ENCODE peak calls at places on chromosomes 12 and 14, in eight cellular contexts. A is DND-41, Q is psoas muscle, B is pancreas, I is upper lobe of right lung, X is body of pancreas, E is upper lobe of left lung, P is right lobe of liver. J is an unnamed sample. For H3K4me1, the result is how much of the 10 kb centered on the place peaks cover.

GRCh38 chr12:51132693-51133092 is 40.2 kb downstream of the TFCP2 start:
- ATAC-seq in A (no peak), Q (no peak), B (no peak), I (no peak), X (no peak), E (no peak), P (no peak), J (no peak)

GRCh38 chr12:51531284-51531981 is 59.6 kb upstream of the SCN8A start:
- ATAC-seq in A (peak), Q (no peak), B (peak), I (no peak), X (peak), E (no peak), P (no peak), J (no peak)

GRCh38 chr12:46664771-46665287 is 161.0 kb downstream of the SLC38A4 start:
- ATAC-seq in A (peak), Q (peak), B (peak), I (peak), X (no peak), E (peak), P (peak), J (no peak)

GRCh38 chr12:79614730-79615129 is 76.0 kb downstream of the PAWR start:
- ATAC-seq in A (no peak), Q (no peak), B (no peak), I (no peak), X (no peak), E (no peak), P (no peak), J (no peak)

GRCh38 chr12:71371132-71371531 is 68.5 kb upstream of the LGR5 start:
- ATAC-seq in A (no peak), Q (no peak), B (peak), I (no peak), X (no peak), E (peak), P (no peak), J (no peak)

GRCh38 chr14:100106260-100106659 is 41.0 kb downstream of the EVL start:
- ATAC-seq in A (no peak), Q (no peak), B (no peak), I (peak), X (no peak), E (peak), P (no peak), J (no peak)

GRCh38 chr14:24207625-24208024 is 2.1 kb downstream of the TSSK4 start:
- ATAC-seq in A (no peak), Q (no peak), B (no peak), I (no peak), X (no peak), E (no peak), P (no peak), J (no peak)

GRCh38 chr14:73753043-73753886 is 39.1 kb upstream of the PNMA1 start:
- ATAC-seq in A (peak), Q (peak), B (peak), I (peak), X (peak), E (peak), P (peak), J (peak)

GRCh38 chr12:113065126-113066007 is 8.8 kb downstream of the DTX1 start:
- ATAC-seq in A (peak), Q (no peak), B (peak), I (peak), X (no peak), E (peak), P (no peak), J (peak)

GRCh38 chr12:132689227-132689626 is 1.8 kb downstream of the PXMP2 start:
- ATAC-seq in A (no peak), Q (no peak), B (peak), I (no peak), X (no peak), E (no peak), P (peak), J (no peak)

GRCh38 chr14:91256661-91257060 is 12.2 kb upstream of the GPR68 start:
- ATAC-seq in A (no peak), Q (no peak), B (no peak), I (no peak), X (no peak), E (no peak), P (no peak), J (no peak)

GRCh38 chr14:91253795-91254323 is 9.4 kb upstream of the GPR68 start:
- ATAC-seq in A (no peak), Q (peak), B (peak), I (peak), X (peak), E (peak), P (peak), J (no peak)

GRCh38 chr14:91254456-91254855 is 10.0 kb upstream of the GPR68 start:
- ATAC-seq in A (peak), Q (no peak), B (no peak), I (no peak), X (no peak), E (no peak), P (peak), J (no peak)

GRCh38 chr14:91255820-91256219 is 11.3 kb upstream of the GPR68 start:
- ATAC-seq in A (no peak), Q (no peak), B (no peak), I (no peak), X (no peak), E (no peak), P (no peak), J (no peak)

GRCh38 chr14:91255026-91255695 is 10.7 kb upstream of the GPR68 start:
- ATAC-seq in A (peak), Q (no peak), B (peak), I (no peak), X (no peak), E (no peak), P (no peak), J (no peak)
- TF ChIP-seq CTCF in A (no peak), Q (no peak), B (no peak), I (no peak), X (no peak), E (no peak), P (no peak), J (no peak)

DNA sequence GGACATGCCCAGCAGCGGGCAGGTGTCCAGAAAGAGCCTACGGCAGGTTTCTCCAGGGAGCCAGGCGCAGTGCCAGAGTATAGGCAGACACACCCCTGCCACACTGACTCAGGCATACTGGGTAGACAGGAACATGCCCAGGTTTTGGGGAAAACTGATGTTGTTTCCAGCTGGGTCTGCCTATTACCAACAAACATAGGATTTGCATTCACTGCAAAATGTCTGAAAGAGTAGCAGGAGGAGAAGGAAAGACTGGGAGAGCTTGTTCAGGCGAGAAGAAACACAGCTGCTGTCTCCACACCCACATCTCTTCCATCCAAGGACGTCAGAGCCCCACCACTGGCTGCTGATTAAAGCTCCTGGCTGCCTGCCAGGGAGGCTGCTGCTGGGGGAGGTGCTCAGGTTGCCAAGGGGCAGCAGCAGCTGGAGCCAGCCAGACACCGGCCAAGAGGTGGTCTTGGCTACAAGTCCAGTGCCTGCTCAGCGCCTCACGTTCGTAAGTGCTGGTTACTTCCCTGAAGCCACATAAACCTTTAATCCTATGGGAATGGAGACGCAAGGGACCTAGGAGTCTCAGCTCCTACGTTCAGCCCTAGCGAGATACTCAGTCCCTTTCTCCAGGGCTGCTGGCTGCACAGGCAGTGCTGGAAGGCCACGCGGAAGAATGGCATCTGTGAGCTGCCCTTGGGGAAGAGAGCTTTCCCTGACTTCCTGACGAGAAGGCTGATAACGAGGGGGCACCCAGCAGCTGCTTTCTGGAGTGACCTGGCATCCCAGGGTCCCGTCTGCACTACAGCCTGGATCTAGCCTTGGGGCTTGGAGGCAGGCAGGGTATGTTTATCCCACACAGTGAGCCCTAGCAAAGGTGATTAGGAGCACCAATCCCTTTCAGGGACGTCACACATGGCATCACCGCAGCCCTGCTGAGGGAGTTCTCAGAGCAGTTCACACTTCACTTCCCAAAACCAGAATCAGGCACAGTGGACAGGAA is 58.1 kb downstream of the PLEKHG3 start:
- ATAC-seq in A (no peak), Q (peak), B (peak), I (no peak), X (peak), E (peak), P (no peak), J (peak)
- H3K4me1 ChIP-seq in A (under half), Q (under half), B (under half), I (under half), X (half or more), E (under half), P (under half), J (under half)

GRCh38 chr12:65188179-65188709 is 18.9 kb downstream of the LEMD3 start:
- ATAC-seq in A (no peak), Q (no peak), B (no peak), I (no peak), X (no peak), E (no peak), P (peak), J (no peak)

GRCh38 chr12:65184176-65184857 is 14.9 kb downstream of the LEMD3 start:
- ATAC-seq in A (peak), Q (no peak), B (no peak), I (no peak), X (no peak), E (no peak), P (no peak), J (no peak)

GRCh38 chr12:65184858-65185229 is 15.5 kb downstream of the LEMD3 start:
- ATAC-seq in A (no peak), Q (no peak), B (no peak), I (no peak), X (no peak), E (no peak), P (no peak), J (no peak)

GRCh38 chr12:65189028-65189718 is 19.8 kb downstream of the LEMD3 start:
- ATAC-seq in A (no peak), Q (peak), B (no peak), I (no peak), X (no peak), E (no peak), P (no peak), J (no peak)

GRCh38 chr12:65187665-65188064 is 18.3 kb downstream of the LEMD3 start:
- ATAC-seq in A (no peak), Q (no peak), B (no peak), I (no peak), X (no peak), E (no peak), P (peak), J (no peak)
- H3K27ac ChIP-seq in A (no peak), Q (no peak), B (no peak), I (no peak), X (no peak), E (no peak), P (no peak), J (no peak)

GRCh38 chr14:105913221-105913620 is 386.8 kb downstream of the TMEM121 start:
- ATAC-seq in A (no peak), Q (no peak), B (no peak), I (no peak), X (no peak), E (no peak), P (no peak), J (no peak)
- TF ChIP-seq CTCF in A (no peak), Q (no peak), B (no peak), I (no peak), X (no peak), E (no peak), P (no peak), J (no peak)

GRCh38 chr14:77040309-77040994 is 11.9 kb upstream of the IRF2BPL start:
- ATAC-seq in A (peak), Q (peak), B (peak), I (peak), X (peak), E (peak), P (peak), J (peak)
- H3K4me1 ChIP-seq in A (half or more), Q (half or more), B (half or more), I (half or more), X (half or more), E (half or more), P (under half), J (half or more)

J was measured in gastroesophageal sphincter.